ENCODE peak calls at places on chromosomes 1 and 21, in six cellular contexts. G is H9, I is IMR-90, Z is mesenchymal stem cell, J is mesendoderm, N is H1. Y is an unnamed sample.

GRCh38 chr1:152110365-152110859 is 4.8 kb downstream of the TCHH start:
- DNase-seq in J (peak; percentile 57), I (peak; percentile 44), G (peak; percentile 73), N (peak; percentile 69), Z (no peak), Y (no peak)

GRCh38 chr1:234538930-234539649 is 60.1 kb upstream of the TARBP1 start:
- DNase-seq in G (no peak), J (no peak), I (no peak), N (no peak), Z (no peak), Y (no peak)

GRCh38 chr1:21305155-21305899 is 15.1 kb upstream of the ECE1 start:
- DNase-seq in G (no peak), J (no peak), N (no peak), I (no peak), Z (peak; percentile 41), Y (no peak)

GRCh38 chr1:23618586-23619083 is 59.3 kb upstream of the ID3 start:
- DNase-seq in I (no peak), G (no peak), Z (no peak), N (no peak), J (no peak), Y (no peak)

GRCh38 chr1:8739377-8739776 is 78.1 kb downstream of the RERE start:
- DNase-seq in G (no peak), I (no peak), N (no peak), Z (peak; percentile 10), J (peak; percentile 65), Y (no peak)

GRCh38 chr1:19372136-19372514 is 60.0 kb downstream of the SLC66A1 start:
- DNase-seq in G (no peak), I (no peak), Z (no peak), J (no peak), N (no peak), Y (no peak)

GRCh38 chr1:62476525-62477219 is 39.8 kb downstream of the USP1 start:
- DNase-seq in I (no peak), N (no peak), G (peak; percentile 39), J (peak; percentile 18), Z (no peak), Y (no peak)

GRCh38 chr1:45355683-45356082 is 15.4 kb upstream of the MUTYH start:
- DNase-seq in J (no peak), N (no peak), G (no peak), Z (no peak), I (peak; percentile 16), Y (no peak)

GRCh38 chr1:1626207-1627141 is 5.5 kb upstream of the MMP23B start:
- DNase-seq in J (no peak), N (peak; percentile 46), Z (no peak), I (no peak), G (peak; percentile 26), Y (no peak)

GRCh38 chr21:17660862-17661261 is 48.2 kb upstream of the BTG3 start:
- DNase-seq in I (no peak), Z (no peak), G (no peak), N (no peak), J (no peak), Y (no peak)

GRCh38 chr1:84436907-84437667 is 38.8 kb downstream of the DNASE2B start:
- DNase-seq in I (no peak), J (no peak), Z (no peak), N (no peak), G (no peak), Y (no peak)

GRCh38 chr1:230074270-230074669 is 7.2 kb downstream of the GALNT2 start:
- DNase-seq in Z (no peak), I (no peak), G (no peak), N (peak; percentile 35), J (no peak), Y (no peak)

GRCh38 chr21:27021801-27022200 is 54.9 kb upstream of the ADAMTS5 start:
- DNase-seq in G (no peak), I (no peak), N (no peak), J (no peak), Z (no peak), Y (no peak)

GRCh38 chr1:108639899-108640560 is 20.9 kb downstream of the HENMT1 start:
- DNase-seq in J (peak; percentile 26), N (no peak), G (no peak), Z (no peak), I (no peak), Y (no peak)

GRCh38 chr1:9371391-9371935 is 78.8 kb downstream of the SPSB1 start:
- DNase-seq in Z (peak; percentile 97), J (peak; percentile 81), G (no peak), I (peak; percentile 81), N (no peak), Y (peak; percentile 43)

GRCh38 chr1:214476229-214476957 is 75.0 kb downstream of the PTPN14 start:
- DNase-seq in G (peak; percentile 50), J (peak; percentile 71), I (no peak), Z (peak; percentile 31), N (no peak), Y (no peak)

GRCh38 chr1:29673669-29674624 is 437.6 kb downstream of the PTPRU start:
- DNase-seq in N (no peak), J (peak; percentile 22), I (no peak), Z (no peak), G (peak; percentile 19), Y (no peak)

GRCh38 chr1:67534627-67535065 is 104.4 kb upstream of the SERBP1 start:
- DNase-seq in N (no peak), I (peak; percentile 69), G (no peak), J (no peak), Z (peak; percentile 80), Y (no peak)

GRCh38 chr1:161173711-161174110 is 3.6 kb downstream of the B4GALT3 start:
- DNase-seq in Z (no peak), I (no peak), G (no peak), N (no peak), J (no peak), Y (no peak)

GRCh38 chr1:160607051-160608032 is 28.0 kb upstream of the CD84 start:
- DNase-seq in J (peak; percentile 94), I (peak; percentile 77), Z (peak; percentile 84), N (no peak), G (peak; percentile 53), Y (peak; percentile 54)

GRCh38 chr1:68211781-68212180 is 20.5 kb downstream of the WLS start:
- DNase-seq in I (no peak), N (no peak), Z (no peak), J (no peak), G (no peak), Y (no peak)

GRCh38 chr1:61313906-61314422 is 231.6 kb downstream of the NFIA start:
- DNase-seq in Z (no peak), J (peak; percentile 18), N (no peak), G (no peak), I (no peak), Y (no peak)

GRCh38 chr1:57620589-57620988 is 196.7 kb upstream of the DAB1 start:
- DNase-seq in I (no peak), J (peak; percentile 60), G (no peak), Z (no peak), N (no peak), Y (no peak)

GRCh38 chr1:169146536-169147214 is 40.2 kb downstream of the ATP1B1 start:
- DNase-seq in Z (no peak), N (no peak), G (no peak), I (no peak), J (peak; percentile 37), Y (peak; percentile 9)

GRCh38 chr1:59720716-59721115 is 94.0 kb upstream of the HOOK1 start:
- DNase-seq in Z (no peak), I (no peak), J (no peak), G (no peak), N (no peak), Y (no peak)

GRCh38 chr1:11784993-11785769 is 20.6 kb downstream of the MTHFR start:
- DNase-seq in G (peak; percentile 93), Z (peak; percentile 66), J (peak; percentile 82), N (peak; percentile 91), I (peak; percentile 21), Y (peak; percentile 57)

GRCh38 chr1:206717237-206717989 is 32.7 kb downstream of the MAPKAPK2 start:
- DNase-seq in J (no peak), G (no peak), I (no peak), N (no peak), Z (peak; percentile 58), Y (no peak)
- H2BK15ac ChIP-seq in J (no peak overlapping the region), G (no peak overlapping the region), I (no peak overlapping the region), N (no peak overlapping the region), Z (peak overlapping the region; percentile 63), Y (no peak overlapping the region)

DNA sequence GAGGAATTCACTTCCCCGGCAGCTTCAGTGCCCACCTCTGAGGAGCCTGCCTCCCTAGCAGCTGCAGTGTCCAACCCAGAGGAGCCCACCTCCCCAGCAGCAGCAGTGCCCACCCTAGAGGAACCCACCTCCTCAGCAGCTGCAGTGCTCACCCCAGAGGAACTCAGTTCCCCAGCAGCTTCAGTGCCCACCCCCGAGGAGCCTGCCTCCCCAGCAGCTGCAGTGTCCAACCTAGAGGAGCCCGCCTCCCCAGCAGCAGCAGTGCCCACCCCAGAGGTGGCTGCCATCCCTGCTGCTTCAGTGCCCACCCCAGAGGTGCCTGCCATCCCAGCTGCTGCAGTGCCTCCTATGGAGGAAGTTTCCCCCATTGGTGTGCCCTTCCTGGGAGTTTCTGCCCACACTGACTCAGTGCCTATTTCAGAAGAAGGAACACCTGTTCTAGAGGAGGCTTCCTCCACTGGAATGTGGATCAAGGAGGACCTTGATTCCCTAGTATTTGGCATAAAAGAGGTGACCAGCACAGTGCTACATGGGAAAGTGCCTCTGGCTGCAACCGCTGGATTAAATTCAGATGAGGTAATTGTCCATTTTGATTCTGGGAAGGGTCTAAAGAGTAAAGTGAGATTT is 77.4 kb upstream of the BMP8A start:
- DNase-seq in N (no peak), G (no peak), I (no peak), Z (no peak), J (peak; percentile 18), Y (no peak)
- H3K9ac ChIP-seq in N (no peak overlapping the region), G (no peak overlapping the region), I (no peak overlapping the region), Z (peak overlapping the region; percentile 19), J (peak overlapping the region; percentile 47), Y (peak overlapping the region; percentile 24)

DNA sequence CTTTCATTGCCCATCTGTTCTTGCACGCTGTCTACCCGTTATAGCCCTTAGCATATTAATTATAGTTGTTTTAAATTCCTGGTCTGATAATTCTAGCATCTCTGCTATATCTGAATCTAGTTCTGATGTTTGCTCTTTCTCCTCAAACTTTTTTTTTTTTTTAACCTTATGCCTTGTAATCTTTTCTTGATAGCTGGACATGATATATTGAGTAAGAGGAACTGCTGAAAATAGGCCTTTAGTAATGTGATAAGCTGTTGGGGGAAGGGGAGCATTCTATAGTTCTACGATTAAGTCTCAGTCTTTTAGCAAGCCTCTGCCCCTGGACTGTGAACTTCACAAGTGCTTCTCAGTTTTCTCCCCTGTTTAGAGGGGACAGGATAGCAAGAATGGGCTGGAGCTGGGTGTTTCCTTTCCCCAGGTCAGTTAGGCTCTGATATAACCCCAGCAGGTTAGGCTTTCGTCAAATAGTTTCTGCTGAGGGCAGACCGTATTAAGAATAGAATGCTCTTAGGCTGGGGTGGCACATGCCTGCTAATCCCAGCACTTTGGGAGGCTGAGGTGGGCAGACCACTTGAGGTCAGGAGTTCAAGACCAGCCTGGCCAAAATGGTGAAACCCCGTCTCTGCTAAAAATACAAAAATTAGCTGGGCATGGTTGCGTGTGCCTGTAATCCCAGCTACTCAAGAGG is 62.2 kb downstream of the ZFYVE9 start:
- DNase-seq in J (no peak), I (peak; percentile 15), G (no peak), Z (no peak), N (no peak), Y (no peak)
- H2BK15ac ChIP-seq in J (no peak overlapping the region), I (no peak overlapping the region), G (no peak overlapping the region), Z (no peak overlapping the region), N (no peak overlapping the region), Y (no peak overlapping the region)

DNA sequence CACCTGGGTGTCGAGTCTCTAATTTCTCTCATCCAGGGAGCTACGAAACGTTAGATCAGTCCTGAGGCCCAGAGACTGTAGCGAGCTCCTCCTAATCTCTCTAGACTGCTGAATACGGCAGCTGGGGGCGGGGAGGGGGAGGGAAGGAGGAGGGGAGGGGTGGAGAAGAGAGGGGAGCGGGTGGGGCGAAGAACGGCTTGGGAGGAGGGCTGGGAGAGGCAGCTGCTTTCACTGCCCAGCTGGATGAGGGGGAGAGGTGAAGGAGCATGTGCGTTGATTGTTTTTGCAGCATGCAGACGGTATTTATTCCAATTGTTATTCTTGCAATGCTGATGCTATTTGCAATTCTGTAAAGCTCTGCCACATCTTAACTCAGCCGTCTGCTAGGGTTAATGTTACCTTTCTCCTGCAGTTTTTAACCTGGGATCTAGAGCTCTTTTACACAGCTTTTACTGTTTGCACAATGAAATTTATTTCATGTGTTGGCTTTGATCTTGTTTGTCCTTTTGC is 790 bp downstream of the DNAJC6 start:
- DNase-seq in G (peak; percentile 90), Z (no peak), J (peak; percentile 87), I (no peak), N (no peak), Y (no peak)
- H3K9ac ChIP-seq in G (no peak overlapping the region), Z (no peak overlapping the region), J (no peak overlapping the region), I (no peak overlapping the region), N (no peak overlapping the region), Y (no peak overlapping the region)

Y was measured in neuronal stem cell.